ENCODE peak calls at places on chromosomes 1 and 21, in ten cellular contexts. B, M, R, L, Q, X, Z, W, I and Y are unnamed samples.

GRCh38 chr1:21560916-21561638 is 51.9 kb downstream of the ALPL start:
- DNase-seq in Z (no peak), M (no peak), I (no peak), W (no peak), Q (no peak), X (no peak), R (no peak), B (no peak), L (no peak), Y (no peak)

GRCh38 chr1:9652379-9653194 is 1.1 kb downstream of the PIK3CD start:
- DNase-seq in Z (no peak), L (no peak), I (no peak), B (no peak), R (no peak), Q (no peak), M (no peak), W (no peak), X (no peak), Y (no peak)

GRCh38 chr1:54581621-54582035 is 33.6 kb downstream of the ACOT11 start:
- DNase-seq in M (peak), Q (peak), B (peak), I (peak), Z (peak), W (peak), R (peak), X (peak), L (peak), Y (no peak)

GRCh38 chr21:16196521-16197208 is 466.9 kb downstream of the USP25 start:
- DNase-seq in X (no peak), L (no peak), I (no peak), M (no peak), R (peak), B (no peak), Z (no peak), Q (no peak), W (no peak), Y (no peak)

GRCh38 chr1:152735648-152736047 is 22.2 kb upstream of the KPRP start:
- DNase-seq in R (no peak), M (no peak), X (no peak), B (no peak), Z (peak), Q (no peak), W (no peak), I (peak), L (no peak), Y (no peak)

GRCh38 chr1:15952317-15953258 is 23.3 kb downstream of the ZBTB17 start:
- DNase-seq in X (peak), Z (peak), I (peak), R (peak), L (no peak), W (no peak), M (no peak), B (no peak), Q (no peak), Y (peak)

GRCh38 chr1:222561656-222562055 is 13.8 kb upstream of the HHIPL2 start:
- DNase-seq in W (no peak), X (no peak), L (no peak), Z (no peak), M (no peak), I (no peak), Q (no peak), B (no peak), R (no peak), Y (no peak)

GRCh38 chr1:115210302-115210711 is 121.0 kb upstream of the TSPAN2 start:
- DNase-seq in X (peak), W (no peak), L (no peak), Q (no peak), M (no peak), I (peak), Z (peak), R (peak), B (no peak), Y (no peak)

GRCh38 chr1:14598498-14599172 is at the start of gene KAZN:
- DNase-seq in B (peak), Z (peak), L (no peak), M (no peak), R (no peak), X (no peak), I (no peak), Q (peak), W (peak), Y (no peak)
- TF ChIP-seq CTCF in B (no peak), Z (peak), L (no peak), M (no peak), R (no peak), X (no peak), I (peak), Q (no peak), W (peak), Y (no peak)

GRCh38 chr1:198255783-198256182 is 99.0 kb downstream of the NEK7 start:
- DNase-seq in B (no peak), W (no peak), X (no peak), Z (no peak), Q (no peak), L (no peak), R (no peak), I (no peak), M (no peak), Y (no peak)

GRCh38 chr1:198253259-198253658 is 96.5 kb downstream of the NEK7 start:
- DNase-seq in X (no peak), I (no peak), L (no peak), B (no peak), Q (no peak), M (no peak), W (no peak), R (no peak), Z (no peak), Y (no peak)

GRCh38 chr1:198253668-198254067 is 96.9 kb downstream of the NEK7 start:
- DNase-seq in X (no peak), B (no peak), R (peak), W (no peak), M (no peak), Q (no peak), Z (peak), L (no peak), I (peak), Y (no peak)

GRCh38 chr1:198254948-198255347 is 98.2 kb downstream of the NEK7 start:
- DNase-seq in I (no peak), Z (no peak), R (peak), L (no peak), X (no peak), Q (no peak), M (no peak), B (no peak), W (no peak), Y (no peak)

GRCh38 chr1:198254521-198254920 is 97.7 kb downstream of the NEK7 start:
- DNase-seq in X (no peak), I (no peak), W (no peak), R (no peak), L (no peak), B (no peak), Z (peak), Q (no peak), M (no peak), Y (no peak)
- TF ChIP-seq CTCF in X (no peak), I (no peak), W (no peak), R (no peak), L (no peak), B (no peak), Z (no peak), Q (no peak), M (no peak), Y (no peak)

DNA sequence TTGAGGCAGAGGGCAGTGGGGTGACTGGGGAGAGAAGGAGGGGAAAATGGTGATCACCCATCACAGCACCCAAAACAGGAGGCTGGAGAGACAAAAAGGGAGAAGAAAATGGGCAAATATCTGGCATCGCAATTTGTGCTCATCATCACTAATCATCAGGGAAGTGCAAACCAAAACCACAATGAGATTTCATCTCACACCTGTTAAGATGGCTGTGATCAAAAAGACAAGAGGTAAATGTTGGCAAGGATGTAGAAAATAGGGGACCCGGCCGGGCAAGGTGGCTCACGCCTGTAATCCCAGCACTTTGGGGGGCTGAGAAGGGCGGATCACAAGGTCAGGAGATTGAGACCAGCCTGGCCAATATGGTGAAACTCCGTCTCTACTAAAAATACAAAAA is 74.0 kb downstream of the KIF14 start:
- DNase-seq in I (no peak), B (no peak), Z (no peak), Q (no peak), L (no peak), W (no peak), X (no peak), M (no peak), R (no peak), Y (no peak)
- TF ChIP-seq CTCF in I (no peak), B (no peak), Z (no peak), Q (no peak), L (no peak), W (no peak), X (no peak), M (no peak), R (no peak), Y (no peak)

GRCh38 chr1:94803106-94803505 is 17.1 kb upstream of the SLC44A3 start:
- DNase-seq in R (no peak), Z (no peak), I (no peak), X (no peak), Q (no peak), M (no peak), W (no peak), B (no peak), L (no peak), Y (no peak)

GRCh38 chr1:94803517-94804441 is 16.4 kb upstream of the SLC44A3 start:
- DNase-seq in I (no peak), Q (no peak), L (no peak), M (peak), X (no peak), Z (no peak), W (no peak), B (peak), R (peak), Y (no peak)

GRCh38 chr1:94804442-94804837 is 15.7 kb upstream of the SLC44A3 start:
- DNase-seq in M (no peak), Z (no peak), W (no peak), R (no peak), I (no peak), L (no peak), B (no peak), X (no peak), Q (no peak), Y (no peak)

GRCh38 chr1:94799201-94799600 is 21.0 kb upstream of the SLC44A3 start:
- DNase-seq in Q (no peak), Z (no peak), M (no peak), B (no peak), L (no peak), I (no peak), R (peak), W (no peak), X (no peak), Y (no peak)

DNA sequence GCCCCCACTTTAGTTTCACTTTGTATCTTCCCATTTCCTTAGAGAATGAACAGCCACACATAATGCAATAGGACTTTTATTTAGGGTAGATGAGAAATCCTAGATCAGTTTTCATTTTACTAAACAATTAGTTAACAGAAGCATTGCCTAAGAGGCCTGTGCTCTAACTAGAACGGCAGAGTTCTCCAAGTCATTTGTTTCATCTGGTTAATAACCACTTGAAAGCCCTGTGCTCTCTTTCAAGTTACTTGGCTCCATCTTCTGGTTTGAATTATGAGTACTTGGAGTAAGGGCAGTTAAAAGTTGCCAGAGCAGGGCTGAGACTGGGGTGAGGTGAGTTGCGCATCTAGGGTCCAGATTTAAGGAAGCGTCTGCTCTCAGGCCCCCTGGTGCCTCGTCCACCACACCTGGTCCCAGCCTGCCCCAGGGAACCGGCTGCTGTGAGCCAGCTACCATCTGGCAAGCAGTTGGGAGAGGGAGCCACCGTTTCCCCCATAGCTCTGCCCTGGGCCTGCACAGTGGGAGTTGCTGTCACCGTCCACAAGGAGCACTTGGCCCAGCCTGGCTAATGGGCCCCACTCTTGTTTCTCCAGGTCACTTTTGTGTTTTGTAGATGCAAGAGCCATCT is 18.1 kb upstream of the SLC44A3 start:
- DNase-seq in X (peak), R (peak), M (peak), Z (peak), Q (no peak), I (peak), L (peak), B (peak), W (peak), Y (no peak)
- TF ChIP-seq CTCF in X (peak), R (peak), M (peak), Z (peak), Q (peak), I (peak), L (peak), B (peak), W (no peak), Y (peak)

GRCh38 chr1:43970502-43970901 is 692 bp downstream of the DPH2 start:
- DNase-seq in Q (no peak), W (no peak), I (no peak), Z (no peak), B (no peak), X (no peak), R (no peak), M (no peak), L (no peak), Y (no peak)

GRCh38 chr1:43970911-43971310 is 1.1 kb downstream of the DPH2 start:
- DNase-seq in L (no peak), B (no peak), Q (no peak), I (no peak), Z (no peak), M (no peak), X (no peak), W (no peak), R (no peak), Y (no peak)

GRCh38 chr1:43969416-43969745 is 429 bp upstream of the DPH2 start:
- DNase-seq in X (no peak), W (no peak), I (no peak), Q (no peak), B (no peak), Z (no peak), R (no peak), L (no peak), M (no peak), Y (no peak)

GRCh38 chr1:43968348-43968948 is 1.4 kb upstream of the DPH2 start:
- DNase-seq in I (no peak), Q (no peak), W (no peak), X (peak), B (no peak), R (no peak), Z (peak), M (no peak), L (no peak), Y (no peak)

GRCh38 chr1:43969746-43970466 is at the start of gene DPH2:
- DNase-seq in X (peak), Q (peak), I (peak), W (peak), M (peak), L (peak), R (peak), B (peak), Z (peak), Y (peak)
- TF ChIP-seq CTCF in X (no peak), Q (no peak), I (no peak), W (no peak), M (no peak), L (no peak), R (no peak), B (no peak), Z (peak), Y (no peak)